ENCODE peak calls at places on chromosome 18, in eight cellular contexts. X is activated T-cell treated with anti-CD3 and anti-CD28 coated beads, Interleukin-2, amount 50 U/mL, for 48 hours; I is H1; S is omental fat pad; J is ureter; H is NB4; W is GM12864; V is hepatic stellate cell. L is an unnamed sample.

GRCh38 chr18:52422985-52423601 is 83.1 kb downstream of the DCC start:
- DNase-seq in J (no peak), X (no peak), H (peak), W (no peak), V (no peak), S (no peak), I (no peak), L (no peak)

GRCh38 chr18:31439807-31440325 is 7.7 kb upstream of the DSG3 start:
- DNase-seq in X (no peak), I (no peak), W (no peak), H (peak), J (no peak), S (no peak), V (no peak), L (no peak)

GRCh38 chr18:75130591-75131274 is 78.2 kb downstream of the PTGR3 start:
- DNase-seq in H (no peak), I (peak), V (peak), S (no peak), J (peak), W (no peak), X (no peak), L (no peak)

GRCh38 chr18:8162797-8163196 is 446.4 kb upstream of the RAB12 start:
- DNase-seq in I (no peak), H (no peak), J (no peak), V (no peak), S (no peak), X (no peak), W (no peak), L (no peak)

GRCh38 chr18:48814490-48815181 is 136.1 kb downstream of the SMAD7 start:
- DNase-seq in X (peak), I (peak), H (no peak), J (peak), V (no peak), W (no peak), S (peak), L (no peak)

GRCh38 chr18:41917199-41917598 is 37.8 kb upstream of the PIK3C3 start:
- DNase-seq in H (no peak), J (no peak), V (no peak), I (no peak), W (no peak), S (no peak), X (no peak), L (no peak)

GRCh38 chr18:73835656-73836055 is 312.0 kb downstream of the FBXO15 start:
- DNase-seq in W (no peak), J (no peak), H (no peak), X (no peak), S (no peak), I (no peak), V (no peak), L (no peak)

GRCh38 chr18:59708988-59709387 is 11.8 kb upstream of the CCBE1 start:
- DNase-seq in X (no peak), W (no peak), I (no peak), V (no peak), H (no peak), S (no peak), J (no peak), L (no peak)

GRCh38 chr18:2657788-2658458 is 2.4 kb downstream of the SMCHD1 start:
- DNase-seq in I (no peak), W (no peak), H (peak), S (no peak), X (no peak), V (peak), J (no peak), L (no peak)

GRCh38 chr18:28212060-28212459 is 35.1 kb upstream of the CDH2 start:
- DNase-seq in V (no peak), S (no peak), H (no peak), J (no peak), X (no peak), I (no peak), W (no peak), L (no peak)

GRCh38 chr18:42114310-42114943 is 159.4 kb downstream of the PIK3C3 start:
- DNase-seq in V (peak), I (peak), H (peak), W (peak), X (peak), J (peak), S (no peak), L (peak)

GRCh38 chr18:59033361-59033760 is 106.3 kb upstream of the SEC11C start:
- DNase-seq in J (no peak), W (no peak), X (no peak), H (peak), V (no peak), I (peak), S (no peak), L (no peak)

GRCh38 chr18:46622999-46623398 is 34.0 kb downstream of the LOXHD1 start:
- DNase-seq in V (no peak), S (no peak), I (no peak), X (no peak), H (peak), W (no peak), J (no peak), L (no peak)

GRCh38 chr18:45249306-45249705 is 366.0 kb upstream of the SLC14A2 start:
- DNase-seq in S (no peak), W (no peak), I (no peak), H (no peak), V (no peak), J (no peak), X (no peak), L (no peak)

GRCh38 chr18:79459946-79460345 is 64.2 kb downstream of the NFATC1 start:
- DNase-seq in J (no peak), I (no peak), W (no peak), X (no peak), H (no peak), S (no peak), V (no peak), L (no peak)

GRCh38 chr18:75209129-75209951 is at the start of gene PTGR3:
- DNase-seq in J (peak), X (peak), W (peak), H (peak), I (peak), S (peak), V (peak), L (peak)

GRCh38 chr18:34493566-34494358 is 216.3 kb upstream of the DTNA start:
- DNase-seq in I (peak), X (peak), S (no peak), V (peak), W (no peak), J (no peak), H (no peak), L (peak)

GRCh38 chr18:26096852-26097251 is 6.4 kb upstream of the SS18 start:
- DNase-seq in S (no peak), I (no peak), W (no peak), X (no peak), J (no peak), V (no peak), H (no peak), L (no peak)

GRCh38 chr18:48228301-48228715 is 180.9 kb downstream of the ZBTB7C start:
- DNase-seq in H (no peak), S (no peak), V (no peak), W (no peak), J (no peak), X (no peak), I (no peak), L (peak)

GRCh38 chr18:34938102-34938501 is 103.1 kb upstream of the MAPRE2 start:
- DNase-seq in X (no peak), S (no peak), H (no peak), V (no peak), J (no peak), W (no peak), I (no peak), L (peak)

GRCh38 chr18:41745166-41746049 is 209.6 kb upstream of the PIK3C3 start:
- DNase-seq in H (peak), V (peak), J (peak), W (no peak), I (peak), S (no peak), X (peak), L (no peak)

GRCh38 chr18:46068763-46069162 is 3.3 kb downstream of the PSTPIP2 start:
- DNase-seq in V (no peak), X (no peak), W (no peak), J (peak), H (no peak), I (peak), S (no peak), L (no peak)

GRCh38 chr18:49274188-49274714 is 186.2 kb downstream of the DYM start:
- DNase-seq in J (no peak), V (no peak), W (no peak), S (no peak), X (no peak), H (peak), I (no peak), L (no peak)

GRCh38 chr18:23972416-23972815 is 42.1 kb upstream of the TTC39C start:
- DNase-seq in X (peak), H (no peak), I (no peak), S (no peak), J (no peak), V (no peak), W (peak), L (no peak)

GRCh38 chr18:49017813-49018552 is 67.2 kb upstream of the SMAD7 start:
- DNase-seq in J (peak), W (no peak), X (peak), S (no peak), I (peak), H (no peak), V (no peak), L (no peak)

GRCh38 chr18:5632041-5632440 is 88.2 kb upstream of the EPB41L3 start:
- DNase-seq in I (no peak), S (no peak), X (no peak), J (no peak), H (no peak), V (no peak), W (no peak), L (no peak)

GRCh38 chr18:73660931-73661330 is 486.7 kb downstream of the FBXO15 start:
- DNase-seq in V (no peak), J (no peak), X (no peak), I (no peak), W (no peak), H (no peak), S (no peak), L (no peak)

GRCh38 chr18:64271264-64271663 is 122.4 kb upstream of the LINC00305 start:
- DNase-seq in V (no peak), X (no peak), W (no peak), S (no peak), J (no peak), I (no peak), H (no peak), L (no peak)

GRCh38 chr18:13268746-13269285 is 50.3 kb downstream of the LDLRAD4 start:
- DNase-seq in V (no peak), X (no peak), S (no peak), J (peak), I (no peak), H (no peak), W (no peak), L (no peak)

GRCh38 chr18:32049393-32050161 is 31.0 kb downstream of the RNF125 start:
- DNase-seq in I (no peak), W (no peak), J (no peak), S (no peak), H (peak), X (peak), V (no peak), L (peak)

GRCh38 chr18:11951390-11951851 is 29.9 kb upstream of the IMPA2 start:
- DNase-seq in V (no peak), J (no peak), H (no peak), S (no peak), W (no peak), X (no peak), I (no peak), L (no peak)

GRCh38 chr18:10025756-10026290 is 112.0 kb downstream of the VAPA start:
- DNase-seq in S (no peak), H (no peak), J (no peak), X (no peak), W (no peak), I (no peak), V (no peak), L (no peak)

GRCh38 chr18:45856526-45856925 is 31.1 kb downstream of the SIGLEC15 start:
- DNase-seq in I (no peak), J (no peak), S (no peak), W (no peak), V (no peak), X (no peak), H (no peak), L (no peak)

L was measured in gastrocnemius medialis.